ENCODE peak calls at places on chromosomes 6 and 20, in five cellular contexts. One of them, this sample, is unnamed.

GRCh38 chr6:53014034-53014433 is 18.9 kb upstream of the GSTA4 start:
- DNase-seq in GM13976: no peak
- DNase-seq in body of pancreas: no peak
- DNase-seq in activated CD8-positive, alpha-beta memory T cell treated with anti-CD3 and anti-CD28 coated beads, Interleukin-2, amount 50 U/mL, for 48 hours: no peak
- DNase-seq in NCI-H446 treated with DMSO at 0.1 percent for 48 hours: no peak
- DNase-seq in this sample: no peak

GRCh38 chr6:84360039-84360438 is 132.6 kb upstream of the CEP162 start:
- DNase-seq in body of pancreas: no peak
- DNase-seq in NCI-H446 treated with DMSO at 0.1 percent for 48 hours: no peak
- DNase-seq in activated CD8-positive, alpha-beta memory T cell treated with anti-CD3 and anti-CD28 coated beads, Interleukin-2, amount 50 U/mL, for 48 hours: no peak
- DNase-seq in GM13976: no peak
- DNase-seq in this sample: no peak

GRCh38 chr6:422423-423061 is 31.0 kb downstream of the IRF4 start:
- DNase-seq in GM13976: peak; percentile 87
- DNase-seq in body of pancreas: peak; percentile 60
- DNase-seq in activated CD8-positive, alpha-beta memory T cell treated with anti-CD3 and anti-CD28 coated beads, Interleukin-2, amount 50 U/mL, for 48 hours: no peak
- DNase-seq in NCI-H446 treated with DMSO at 0.1 percent for 48 hours: no peak
- DNase-seq in this sample: peak; percentile 3

GRCh38 chr6:163945813-163946212 is 531.3 kb downstream of the QKI start:
- DNase-seq in body of pancreas: no peak
- DNase-seq in activated CD8-positive, alpha-beta memory T cell treated with anti-CD3 and anti-CD28 coated beads, Interleukin-2, amount 50 U/mL, for 48 hours: no peak
- DNase-seq in NCI-H446 treated with DMSO at 0.1 percent for 48 hours: no peak
- DNase-seq in GM13976: no peak
- DNase-seq in this sample: no peak

GRCh38 chr6:89122625-89123024 is 4.8 kb upstream of the SRSF12 start:
- DNase-seq in activated CD8-positive, alpha-beta memory T cell treated with anti-CD3 and anti-CD28 coated beads, Interleukin-2, amount 50 U/mL, for 48 hours: no peak
- DNase-seq in body of pancreas: peak; percentile 13
- DNase-seq in GM13976: peak; percentile 62
- DNase-seq in NCI-H446 treated with DMSO at 0.1 percent for 48 hours: peak; percentile 17
- DNase-seq in this sample: no peak

GRCh38 chr6:44225579-44226325 is 2.4 kb downstream of the SLC29A1 start:
- DNase-seq in NCI-H446 treated with DMSO at 0.1 percent for 48 hours: no peak
- DNase-seq in activated CD8-positive, alpha-beta memory T cell treated with anti-CD3 and anti-CD28 coated beads, Interleukin-2, amount 50 U/mL, for 48 hours: no peak
- DNase-seq in GM13976: peak; percentile 17
- DNase-seq in body of pancreas: no peak
- DNase-seq in this sample: peak; percentile 74

GRCh38 chr20:50980851-50981713 is 22.5 kb downstream of the MOCS3 start:
- DNase-seq in activated CD8-positive, alpha-beta memory T cell treated with anti-CD3 and anti-CD28 coated beads, Interleukin-2, amount 50 U/mL, for 48 hours: peak; percentile 87
- DNase-seq in NCI-H446 treated with DMSO at 0.1 percent for 48 hours: peak; percentile 45
- DNase-seq in GM13976: peak; percentile 84
- DNase-seq in body of pancreas: peak; percentile 49
- DNase-seq in this sample: peak; percentile 52

GRCh38 chr20:43583982-43584432 is 6.7 kb upstream of the IFT52 start:
- DNase-seq in GM13976: no peak
- DNase-seq in NCI-H446 treated with DMSO at 0.1 percent for 48 hours: no peak
- DNase-seq in activated CD8-positive, alpha-beta memory T cell treated with anti-CD3 and anti-CD28 coated beads, Interleukin-2, amount 50 U/mL, for 48 hours: no peak
- DNase-seq in body of pancreas: peak; percentile 91
- DNase-seq in this sample: peak; percentile 89

GRCh38 chr6:147586044-147586443 is 77.6 kb downstream of the SAMD5 start:
- DNase-seq in GM13976: no peak
- DNase-seq in NCI-H446 treated with DMSO at 0.1 percent for 48 hours: peak; percentile 90
- DNase-seq in activated CD8-positive, alpha-beta memory T cell treated with anti-CD3 and anti-CD28 coated beads, Interleukin-2, amount 50 U/mL, for 48 hours: no peak
- DNase-seq in body of pancreas: peak; percentile 31
- DNase-seq in this sample: peak; percentile 78

GRCh38 chr20:56826971-56827645 is 198.0 kb downstream of the TFAP2C start:
- DNase-seq in activated CD8-positive, alpha-beta memory T cell treated with anti-CD3 and anti-CD28 coated beads, Interleukin-2, amount 50 U/mL, for 48 hours: no peak
- DNase-seq in body of pancreas: no peak
- DNase-seq in NCI-H446 treated with DMSO at 0.1 percent for 48 hours: no peak
- DNase-seq in GM13976: no peak
- DNase-seq in this sample: no peak

GRCh38 chr6:87737948-87738347 is 35.9 kb upstream of the AKIRIN2 start:
- DNase-seq in activated CD8-positive, alpha-beta memory T cell treated with anti-CD3 and anti-CD28 coated beads, Interleukin-2, amount 50 U/mL, for 48 hours: no peak
- DNase-seq in GM13976: no peak
- DNase-seq in NCI-H446 treated with DMSO at 0.1 percent for 48 hours: no peak
- DNase-seq in body of pancreas: no peak
- DNase-seq in this sample: no peak

GRCh38 chr6:169164451-169164850 is 89.2 kb downstream of the THBS2 start:
- DNase-seq in NCI-H446 treated with DMSO at 0.1 percent for 48 hours: no peak
- DNase-seq in GM13976: no peak
- DNase-seq in activated CD8-positive, alpha-beta memory T cell treated with anti-CD3 and anti-CD28 coated beads, Interleukin-2, amount 50 U/mL, for 48 hours: no peak
- DNase-seq in body of pancreas: no peak
- DNase-seq in this sample: no peak

GRCh38 chr6:70312165-70312564 is 9.3 kb upstream of the COL9A1 start:
- DNase-seq in GM13976: no peak
- DNase-seq in body of pancreas: no peak
- DNase-seq in NCI-H446 treated with DMSO at 0.1 percent for 48 hours: no peak
- DNase-seq in activated CD8-positive, alpha-beta memory T cell treated with anti-CD3 and anti-CD28 coated beads, Interleukin-2, amount 50 U/mL, for 48 hours: no peak
- DNase-seq in this sample: no peak

GRCh38 chr6:25535302-25536225 is 116.5 kb upstream of the SCGN start:
- DNase-seq in activated CD8-positive, alpha-beta memory T cell treated with anti-CD3 and anti-CD28 coated beads, Interleukin-2, amount 50 U/mL, for 48 hours: no peak
- DNase-seq in NCI-H446 treated with DMSO at 0.1 percent for 48 hours: no peak
- DNase-seq in GM13976: no peak
- DNase-seq in body of pancreas: no peak
- DNase-seq in this sample: no peak

GRCh38 chr20:15594296-15594695 is 979.0 kb downstream of the KIF16B start:
- DNase-seq in activated CD8-positive, alpha-beta memory T cell treated with anti-CD3 and anti-CD28 coated beads, Interleukin-2, amount 50 U/mL, for 48 hours: no peak
- DNase-seq in body of pancreas: peak; percentile 38
- DNase-seq in NCI-H446 treated with DMSO at 0.1 percent for 48 hours: no peak
- DNase-seq in GM13976: no peak
- DNase-seq in this sample: no peak

GRCh38 chr20:13061381-13061780 is 52.6 kb downstream of the SPTLC3 start:
- DNase-seq in GM13976: no peak
- DNase-seq in activated CD8-positive, alpha-beta memory T cell treated with anti-CD3 and anti-CD28 coated beads, Interleukin-2, amount 50 U/mL, for 48 hours: no peak
- DNase-seq in body of pancreas: peak; percentile 33
- DNase-seq in NCI-H446 treated with DMSO at 0.1 percent for 48 hours: no peak
- DNase-seq in this sample: no peak

GRCh38 chr6:13485923-13486557 is 1.4 kb downstream of the GFOD1 start:
- DNase-seq in GM13976: peak; percentile 68
- DNase-seq in NCI-H446 treated with DMSO at 0.1 percent for 48 hours: peak; percentile 9
- DNase-seq in body of pancreas: peak; percentile 31
- DNase-seq in activated CD8-positive, alpha-beta memory T cell treated with anti-CD3 and anti-CD28 coated beads, Interleukin-2, amount 50 U/mL, for 48 hours: peak; percentile 66
- DNase-seq in this sample: peak; percentile 56

GRCh38 chr20:38298768-38299288 is 5.1 kb upstream of the BPI start:
- DNase-seq in GM13976: no peak
- DNase-seq in NCI-H446 treated with DMSO at 0.1 percent for 48 hours: no peak
- DNase-seq in body of pancreas: peak; percentile 67
- DNase-seq in activated CD8-positive, alpha-beta memory T cell treated with anti-CD3 and anti-CD28 coated beads, Interleukin-2, amount 50 U/mL, for 48 hours: no peak
- DNase-seq in this sample: peak; percentile 89